ENCODE peak calls at places on chromosomes 16 and 17, in four cellular contexts. I, P, J and L are unnamed samples.

GRCh38 chr16:3348547-3349167 is 7.0 kb upstream of the OR2C1 start:
- DNase-seq in I (no peak), P (no peak), J (no peak), L (no peak)

GRCh38 chr17:44065668-44066203 is 735 bp downstream of the LSM12 start:
- DNase-seq in I (peak), P (no peak), J (no peak), L (no peak)

GRCh38 chr17:60676758-60677307 is 818 bp upstream of the BCAS3 start:
- DNase-seq in I (no peak), P (no peak), J (no peak), L (no peak)

GRCh38 chr16:48591976-48592375 is 18.0 kb downstream of the N4BP1 start:
- DNase-seq in I (no peak), P (no peak), J (no peak), L (no peak)

GRCh38 chr16:57563761-57564160 is 21.3 kb downstream of the ADGRG5 start:
- DNase-seq in I (no peak), P (no peak), J (no peak), L (no peak)

GRCh38 chr17:49035470-49036269 is 38.5 kb downstream of the IGF2BP1 start:
- DNase-seq in I (peak), P (peak), J (peak), L (peak)

GRCh38 chr16:80803341-80804060 is 897 bp downstream of the CDYL2 start:
- DNase-seq in I (peak), P (no peak), J (peak), L (no peak)

GRCh38 chr16:30948087-30948955 is 547 bp upstream of the ORAI3 start:
- DNase-seq in I (peak), P (peak), J (peak), L (peak)